ENCODE peak calls at places on chromosomes 16 and 17, in ten cellular contexts. One of them, this sample, is unnamed.

GRCh38 chr16:74034862-74035261 is 261.8 kb upstream of the PSMD7 start:
- DNase-seq in T-helper 22 cell: no peak
- DNase-seq in BJ: no peak
- DNase-seq in B cell: no peak
- DNase-seq in AG10803: peak
- DNase-seq in HT1080: peak
- DNase-seq in mesothelial cell of epicardium: no peak
- DNase-seq in hepatocyte: peak
- DNase-seq in tibial nerve: no peak
- DNase-seq in cardiac fibroblast: peak
- DNase-seq in this sample: peak

GRCh38 chr16:275041-275621 is 613 bp downstream of the RGS11 start:
- DNase-seq in cardiac fibroblast: no peak
- DNase-seq in HT1080: no peak
- DNase-seq in T-helper 22 cell: no peak
- DNase-seq in tibial nerve: no peak
- DNase-seq in B cell: no peak
- DNase-seq in BJ: no peak
- DNase-seq in AG10803: no peak
- DNase-seq in mesothelial cell of epicardium: peak
- DNase-seq in hepatocyte: no peak
- DNase-seq in this sample: no peak

GRCh38 chr17:64004903-64005733 is 7.0 kb downstream of the PRR29 start:
- DNase-seq in B cell: no peak
- DNase-seq in mesothelial cell of epicardium: no peak
- DNase-seq in tibial nerve: no peak
- DNase-seq in T-helper 22 cell: no peak
- DNase-seq in BJ: no peak
- DNase-seq in cardiac fibroblast: no peak
- DNase-seq in HT1080: no peak
- DNase-seq in hepatocyte: no peak
- DNase-seq in AG10803: no peak
- DNase-seq in this sample: no peak

GRCh38 chr17:5532581-5532980 is 46.2 kb downstream of the MIS12 start:
- DNase-seq in AG10803: no peak
- DNase-seq in mesothelial cell of epicardium: no peak
- DNase-seq in HT1080: no peak
- DNase-seq in hepatocyte: no peak
- DNase-seq in T-helper 22 cell: no peak
- DNase-seq in BJ: no peak
- DNase-seq in cardiac fibroblast: no peak
- DNase-seq in B cell: no peak
- DNase-seq in tibial nerve: no peak
- DNase-seq in this sample: no peak

GRCh38 chr16:938136-938535 is 32.6 kb downstream of the LMF1 start:
- DNase-seq in HT1080: no peak
- DNase-seq in mesothelial cell of epicardium: no peak
- DNase-seq in B cell: no peak
- DNase-seq in hepatocyte: no peak
- DNase-seq in BJ: no peak
- DNase-seq in AG10803: no peak
- DNase-seq in tibial nerve: no peak
- DNase-seq in cardiac fibroblast: no peak
- DNase-seq in T-helper 22 cell: no peak
- DNase-seq in this sample: no peak

GRCh38 chr16:48353565-48354163 is 31.5 kb downstream of the SIAH1 start:
- DNase-seq in AG10803: peak
- DNase-seq in B cell: peak
- DNase-seq in hepatocyte: peak
- DNase-seq in BJ: no peak
- DNase-seq in cardiac fibroblast: peak
- DNase-seq in mesothelial cell of epicardium: no peak
- DNase-seq in T-helper 22 cell: peak
- DNase-seq in tibial nerve: no peak
- DNase-seq in HT1080: peak
- DNase-seq in this sample: peak

GRCh38 chr17:34527908-34528470 is 51.4 kb upstream of the TMEM132E start:
- DNase-seq in tibial nerve: no peak
- DNase-seq in hepatocyte: no peak
- DNase-seq in AG10803: no peak
- DNase-seq in cardiac fibroblast: no peak
- DNase-seq in B cell: no peak
- DNase-seq in BJ: no peak
- DNase-seq in T-helper 22 cell: no peak
- DNase-seq in mesothelial cell of epicardium: no peak
- DNase-seq in HT1080: no peak
- DNase-seq in this sample: no peak

GRCh38 chr17:50708050-50709000 is 611 bp upstream of the ANKRD40 start:
- DNase-seq in HT1080: no peak
- DNase-seq in hepatocyte: no peak
- DNase-seq in mesothelial cell of epicardium: no peak
- DNase-seq in T-helper 22 cell: no peak
- DNase-seq in B cell: no peak
- DNase-seq in tibial nerve: no peak
- DNase-seq in BJ: no peak
- DNase-seq in cardiac fibroblast: peak
- DNase-seq in AG10803: peak
- DNase-seq in this sample: peak

GRCh38 chr16:19213885-19214284 is 45.8 kb downstream of the SYT17 start:
- DNase-seq in tibial nerve: no peak
- DNase-seq in cardiac fibroblast: no peak
- DNase-seq in HT1080: no peak
- DNase-seq in B cell: no peak
- DNase-seq in AG10803: no peak
- DNase-seq in T-helper 22 cell: no peak
- DNase-seq in BJ: no peak
- DNase-seq in mesothelial cell of epicardium: no peak
- DNase-seq in hepatocyte: no peak
- DNase-seq in this sample: no peak

GRCh38 chr17:73667184-73667959 is 23.1 kb upstream of the SDK2 start:
- DNase-seq in T-helper 22 cell: no peak
- DNase-seq in BJ: no peak
- DNase-seq in tibial nerve: no peak
- DNase-seq in AG10803: no peak
- DNase-seq in HT1080: no peak
- DNase-seq in hepatocyte: no peak
- DNase-seq in B cell: no peak
- DNase-seq in mesothelial cell of epicardium: no peak
- DNase-seq in cardiac fibroblast: no peak
- DNase-seq in this sample: no peak

GRCh38 chr16:72001180-72001890 is 1.1 kb upstream of the PKD1L3 start:
- DNase-seq in T-helper 22 cell: no peak
- DNase-seq in mesothelial cell of epicardium: no peak
- DNase-seq in HT1080: no peak
- DNase-seq in tibial nerve: no peak
- DNase-seq in BJ: no peak
- DNase-seq in AG10803: no peak
- DNase-seq in hepatocyte: no peak
- DNase-seq in cardiac fibroblast: no peak
- DNase-seq in B cell: no peak
- DNase-seq in this sample: no peak

GRCh38 chr17:73624496-73624988 is 19.7 kb downstream of the SDK2 start:
- DNase-seq in BJ: no peak
- DNase-seq in hepatocyte: no peak
- DNase-seq in HT1080: no peak
- DNase-seq in tibial nerve: no peak
- DNase-seq in T-helper 22 cell: no peak
- DNase-seq in mesothelial cell of epicardium: no peak
- DNase-seq in cardiac fibroblast: no peak
- DNase-seq in AG10803: no peak
- DNase-seq in B cell: no peak
- DNase-seq in this sample: no peak

GRCh38 chr16:2038359-2039285 is 9.0 kb downstream of the NTHL1 start:
- DNase-seq in mesothelial cell of epicardium: peak
- DNase-seq in tibial nerve: no peak
- DNase-seq in T-helper 22 cell: no peak
- DNase-seq in BJ: no peak
- DNase-seq in hepatocyte: peak
- DNase-seq in B cell: no peak
- DNase-seq in HT1080: no peak
- DNase-seq in AG10803: no peak
- DNase-seq in cardiac fibroblast: no peak
- DNase-seq in this sample: no peak

GRCh38 chr16:14263011-14263410 is 191.9 kb downstream of the MRTFB start:
- DNase-seq in mesothelial cell of epicardium: no peak
- DNase-seq in cardiac fibroblast: no peak
- DNase-seq in BJ: no peak
- DNase-seq in T-helper 22 cell: no peak
- DNase-seq in hepatocyte: no peak
- DNase-seq in HT1080: no peak
- DNase-seq in tibial nerve: no peak
- DNase-seq in B cell: no peak
- DNase-seq in AG10803: no peak
- DNase-seq in this sample: no peak

GRCh38 chr16:14283786-14284185 is 212.7 kb downstream of the MRTFB start:
- DNase-seq in hepatocyte: no peak
- DNase-seq in mesothelial cell of epicardium: no peak
- DNase-seq in cardiac fibroblast: no peak
- DNase-seq in AG10803: no peak
- DNase-seq in B cell: no peak
- DNase-seq in T-helper 22 cell: no peak
- DNase-seq in HT1080: no peak
- DNase-seq in tibial nerve: no peak
- DNase-seq in BJ: no peak
- DNase-seq in this sample: no peak

GRCh38 chr17:8015236-8015956 is 13.0 kb downstream of the GUCY2D start:
- DNase-seq in HT1080: no peak
- DNase-seq in T-helper 22 cell: no peak
- DNase-seq in B cell: no peak
- DNase-seq in AG10803: no peak
- DNase-seq in mesothelial cell of epicardium: no peak
- DNase-seq in BJ: no peak
- DNase-seq in tibial nerve: no peak
- DNase-seq in cardiac fibroblast: no peak
- DNase-seq in hepatocyte: no peak
- DNase-seq in this sample: no peak

GRCh38 chr16:31132979-31133599 is 2.4 kb downstream of the PRSS8 start:
- DNase-seq in tibial nerve: no peak
- DNase-seq in BJ: no peak
- DNase-seq in AG10803: no peak
- DNase-seq in B cell: no peak
- DNase-seq in mesothelial cell of epicardium: no peak
- DNase-seq in cardiac fibroblast: no peak
- DNase-seq in T-helper 22 cell: no peak
- DNase-seq in hepatocyte: no peak
- DNase-seq in HT1080: no peak
- DNase-seq in this sample: no peak

GRCh38 chr17:39672522-39673334 is 4.5 kb downstream of the PNMT start:
- DNase-seq in cardiac fibroblast: no peak
- DNase-seq in BJ: no peak
- DNase-seq in AG10803: no peak
- DNase-seq in tibial nerve: no peak
- DNase-seq in hepatocyte: no peak
- DNase-seq in HT1080: no peak
- DNase-seq in B cell: no peak
- DNase-seq in mesothelial cell of epicardium: no peak
- DNase-seq in T-helper 22 cell: no peak
- DNase-seq in this sample: no peak

GRCh38 chr16:89723279-89724250 is 2.2 kb downstream of the ZNF276 start:
- DNase-seq in B cell: no peak
- DNase-seq in mesothelial cell of epicardium: no peak
- DNase-seq in BJ: no peak
- DNase-seq in cardiac fibroblast: peak
- DNase-seq in tibial nerve: peak
- DNase-seq in AG10803: peak
- DNase-seq in hepatocyte: no peak
- DNase-seq in HT1080: no peak
- DNase-seq in T-helper 22 cell: peak
- DNase-seq in this sample: no peak

GRCh38 chr16:50718061-50718760 is 23.7 kb upstream of the CYLD start:
- DNase-seq in B cell: no peak
- DNase-seq in BJ: no peak
- DNase-seq in HT1080: peak
- DNase-seq in T-helper 22 cell: no peak
- DNase-seq in mesothelial cell of epicardium: no peak
- DNase-seq in tibial nerve: no peak
- DNase-seq in hepatocyte: no peak
- DNase-seq in cardiac fibroblast: peak
- DNase-seq in AG10803: peak
- DNase-seq in this sample: peak

GRCh38 chr16:89076159-89076558 is 17.5 kb upstream of the ACSF3 start:
- DNase-seq in T-helper 22 cell: no peak
- DNase-seq in cardiac fibroblast: no peak
- DNase-seq in mesothelial cell of epicardium: no peak
- DNase-seq in hepatocyte: no peak
- DNase-seq in AG10803: no peak
- DNase-seq in BJ: no peak
- DNase-seq in B cell: no peak
- DNase-seq in tibial nerve: no peak
- DNase-seq in HT1080: no peak
- DNase-seq in this sample: no peak

GRCh38 chr16:27516360-27516759 is 33.4 kb downstream of the GTF3C1 start:
- DNase-seq in cardiac fibroblast: no peak
- DNase-seq in hepatocyte: no peak
- DNase-seq in B cell: no peak
- DNase-seq in HT1080: no peak
- DNase-seq in mesothelial cell of epicardium: no peak
- DNase-seq in T-helper 22 cell: no peak
- DNase-seq in AG10803: no peak
- DNase-seq in BJ: no peak
- DNase-seq in tibial nerve: no peak
- DNase-seq in this sample: no peak

GRCh38 chr17:39752241-39752831 is 14.6 kb downstream of the GRB7 start:
- DNase-seq in mesothelial cell of epicardium: no peak
- DNase-seq in BJ: no peak
- DNase-seq in B cell: no peak
- DNase-seq in tibial nerve: no peak
- DNase-seq in hepatocyte: no peak
- DNase-seq in HT1080: no peak
- DNase-seq in cardiac fibroblast: no peak
- DNase-seq in AG10803: no peak
- DNase-seq in T-helper 22 cell: no peak
- DNase-seq in this sample: no peak

GRCh38 chr17:82838386-82839063 is 1.3 kb downstream of the ZNF750 start:
- DNase-seq in hepatocyte: peak
- DNase-seq in cardiac fibroblast: peak
- DNase-seq in mesothelial cell of epicardium: no peak
- DNase-seq in B cell: no peak
- DNase-seq in HT1080: no peak
- DNase-seq in BJ: no peak
- DNase-seq in T-helper 22 cell: no peak
- DNase-seq in AG10803: peak
- DNase-seq in tibial nerve: no peak
- DNase-seq in this sample: peak

GRCh38 chr17:55722742-55723487 is at the start of gene TMEM100:
- DNase-seq in AG10803: peak
- DNase-seq in BJ: peak
- DNase-seq in tibial nerve: no peak
- DNase-seq in B cell: no peak
- DNase-seq in mesothelial cell of epicardium: no peak
- DNase-seq in T-helper 22 cell: no peak
- DNase-seq in cardiac fibroblast: peak
- DNase-seq in HT1080: peak
- DNase-seq in hepatocyte: peak
- DNase-seq in this sample: peak

GRCh38 chr17:5804226-5804625 is 219.9 kb upstream of the NLRP1 start:
- DNase-seq in cardiac fibroblast: no peak
- DNase-seq in AG10803: no peak
- DNase-seq in mesothelial cell of epicardium: no peak
- DNase-seq in T-helper 22 cell: no peak
- DNase-seq in B cell: no peak
- DNase-seq in hepatocyte: no peak
- DNase-seq in HT1080: no peak
- DNase-seq in BJ: no peak
- DNase-seq in tibial nerve: no peak
- DNase-seq in this sample: no peak

This sample was measured in fibroblast of villous mesenchyme.